ENCODE peak calls at places on chromosomes 4 and X, in ten cellular contexts. U, V, G, P, L, Q, E, Z, F and S are unnamed samples.

GRCh38 chr4:122874194-122874593 is 47.6 kb downstream of the FGF2 start:
- DNase-seq in L (no peak), F (no peak), Z (no peak), G (no peak), P (no peak), E (no peak), Q (no peak), U (no peak), V (no peak), S (no peak)

GRCh38 chrX:9952313-9952712 is 14.8 kb upstream of the CLDN34 start:
- DNase-seq in G (no peak), L (no peak), E (no peak), Z (no peak), P (no peak), V (no peak), U (no peak), Q (no peak), F (no peak), S (no peak)

GRCh38 chr4:15469402-15470148 is at the start of gene CC2D2A:
- DNase-seq in G (no peak), E (no peak), P (no peak), F (no peak), Q (no peak), Z (no peak), V (no peak), U (no peak), L (no peak), S (peak)

GRCh38 chr4:123415977-123416376 is 19.4 kb downstream of the SPRY1 start:
- DNase-seq in V (no peak), G (peak), U (no peak), E (no peak), Q (no peak), L (no peak), F (no peak), P (no peak), Z (no peak), S (peak)

GRCh38 chrX:82765806-82766205 is 742.3 kb upstream of the POU3F4 start:
- DNase-seq in V (no peak), U (no peak), G (no peak), E (no peak), Q (no peak), F (no peak), Z (no peak), L (no peak), P (no peak), S (no peak)

GRCh38 chr4:121376541-121376940 is 4.3 kb downstream of the QRFPR start:
- DNase-seq in L (no peak), Q (no peak), U (no peak), G (no peak), Z (no peak), E (no peak), P (no peak), F (no peak), V (no peak), S (no peak)

GRCh38 chr4:7831330-7831729 is 108.3 kb downstream of the AFAP1 start:
- DNase-seq in E (no peak), Q (no peak), P (no peak), U (no peak), V (no peak), Z (no peak), G (no peak), F (no peak), L (no peak), S (peak)

GRCh38 chrX:118226060-118226428 is 109.4 kb upstream of the KLHL13 start:
- DNase-seq in E (no peak), L (no peak), V (no peak), Z (no peak), Q (no peak), G (no peak), P (peak), U (no peak), F (peak), S (no peak)

GRCh38 chr4:176780995-176781738 is 11.6 kb downstream of the VEGFC start:
- DNase-seq in V (no peak), Q (no peak), E (no peak), P (no peak), G (no peak), Z (no peak), F (no peak), L (no peak), U (no peak), S (no peak)

GRCh38 chrX:133056341-133056740 is 40.6 kb downstream of the USP26 start:
- DNase-seq in G (no peak), F (no peak), L (no peak), E (no peak), P (no peak), Z (no peak), U (no peak), Q (no peak), V (no peak), S (no peak)

GRCh38 chrX:150363561-150364346 is 637 bp downstream of the MAMLD1 start:
- DNase-seq in Z (peak), F (no peak), E (no peak), P (no peak), G (peak), V (no peak), U (peak), L (no peak), Q (no peak), S (no peak)

GRCh38 chr4:107831140-107831539 is 6.4 kb downstream of the SGMS2 start:
- DNase-seq in U (no peak), L (no peak), E (no peak), Z (no peak), F (no peak), P (no peak), G (no peak), Q (no peak), V (no peak), S (no peak)

GRCh38 chr4:54657556-54658313 is at the start of gene KIT:
- DNase-seq in Z (no peak), F (no peak), L (peak), U (peak), Q (no peak), G (peak), E (no peak), V (no peak), P (peak), S (peak)

GRCh38 chr4:89598602-89599001 is 238.4 kb downstream of the SNCA start:
- DNase-seq in V (no peak), L (no peak), E (no peak), U (no peak), P (no peak), G (no peak), Q (no peak), Z (no peak), F (peak), S (no peak)

GRCh38 chrX:109889289-109890006 is 113.5 kb upstream of the TMEM164 start:
- DNase-seq in U (no peak), E (no peak), P (no peak), F (no peak), G (no peak), Q (no peak), Z (no peak), V (peak), L (no peak), S (no peak)

GRCh38 chr4:107034982-107035710 is 967 bp downstream of the DKK2 start:
- DNase-seq in V (no peak), E (no peak), Q (no peak), Z (no peak), P (no peak), U (no peak), F (no peak), L (peak), G (peak), S (no peak)

GRCh38 chrX:26788402-26788998 is 572.5 kb downstream of the MAGEB5 start:
- DNase-seq in E (no peak), Z (no peak), U (no peak), V (no peak), G (no peak), Q (no peak), L (no peak), F (no peak), P (no peak), S (no peak)